ENCODE peak calls at places on chromosomes 4 and X, in seven cellular contexts. U is hepatocyte; K is CD8-positive, alpha-beta memory T cell; M is endothelial cell of umbilical vein; A is pancreas; E is uterus; J is tibial nerve. F is an unnamed sample. For H3K4me1, the result is how much of the 10 kb centered on the place peaks cover.

GRCh38 chrX:53319614-53320542 is 38.5 kb upstream of the IQSEC2 start:
- DNase-seq in U (no peak), K (no peak), M (no peak), A (no peak), E (peak), J (no peak), F (peak)

GRCh38 chrX:119062750-119063374 is 9.9 kb upstream of the CT47C1 start:
- DNase-seq in U (no peak), K (no peak), M (no peak), A (peak), E (no peak), J (no peak), F (no peak)

GRCh38 chr4:123746981-123747380 is 350.4 kb downstream of the SPRY1 start:
- DNase-seq in U (no peak), K (no peak), M (no peak), A (no peak), E (no peak), J (no peak), F (peak)

GRCh38 chr4:140168936-140169335 is 15.0 kb upstream of the MAML3 start:
- DNase-seq in U (no peak), K (no peak), M (no peak), A (no peak), E (no peak), J (no peak), F (no peak)

GRCh38 chr4:21134994-21135393 is 434.7 kb downstream of the PACRGL start:
- DNase-seq in U (peak), K (no peak), M (peak), A (no peak), E (no peak), J (no peak), F (no peak)

GRCh38 chr4:41009411-41009810 is 204.9 kb downstream of the APBB2 start:
- DNase-seq in U (no peak), K (no peak), M (peak), A (no peak), E (no peak), J (no peak), F (peak)

GRCh38 chr4:147029296-147029695 is 83.6 kb upstream of the TTC29 start:
- DNase-seq in U (no peak), K (no peak), M (no peak), A (no peak), E (no peak), J (no peak), F (no peak)

GRCh38 chr4:87982446-87982845 is 6.9 kb downstream of the SPP1 start:
- DNase-seq in U (no peak), K (no peak), M (no peak), A (no peak), E (no peak), J (no peak), F (no peak)

GRCh38 chrX:134999469-134999868 is 8.7 kb downstream of the SMIM10 start:
- DNase-seq in U (peak), K (no peak), M (peak), A (no peak), E (no peak), J (no peak), F (peak)

GRCh38 chrX:74286950-74287349 is 17.0 kb upstream of the ZCCHC13 start:
- DNase-seq in U (no peak), K (no peak), M (no peak), A (no peak), E (no peak), J (no peak), F (peak)

GRCh38 chr4:142331646-142332045 is 514.5 kb downstream of the INPP4B start:
- DNase-seq in U (no peak), K (no peak), M (no peak), A (no peak), E (no peak), J (no peak), F (peak)

GRCh38 chr4:70197842-70198241 is 2.3 kb downstream of the ODAM start:
- DNase-seq in U (peak), K (no peak), M (no peak), A (peak), E (no peak), J (no peak), F (peak)

DNA sequence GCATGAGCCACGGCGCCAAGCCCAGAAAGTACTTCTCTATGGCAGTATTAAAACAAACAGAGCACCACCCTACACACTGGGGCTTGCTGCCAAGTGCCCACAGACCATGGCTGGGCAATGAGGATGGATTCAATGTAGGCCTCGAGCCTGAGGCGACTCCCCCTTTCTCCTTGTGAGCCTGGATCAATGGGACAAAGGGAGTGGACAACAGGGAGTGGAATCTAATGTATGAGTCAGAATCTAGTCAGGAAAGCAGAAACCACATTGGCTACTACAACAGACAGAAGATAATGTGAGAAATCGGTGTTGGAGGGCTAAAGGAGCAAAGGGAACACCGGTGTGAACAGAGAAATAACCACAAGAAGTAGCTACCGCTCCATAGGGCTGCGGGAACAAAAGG is 37.7 kb upstream of the OCIAD2 start:
- DNase-seq in U (no peak), K (no peak), M (no peak), A (no peak), E (no peak), J (no peak), F (no peak)
- H3K4me1 ChIP-seq in U (under half), K (under half), M (under half), A (under half), E (under half), J (under half), F (under half)

DNA sequence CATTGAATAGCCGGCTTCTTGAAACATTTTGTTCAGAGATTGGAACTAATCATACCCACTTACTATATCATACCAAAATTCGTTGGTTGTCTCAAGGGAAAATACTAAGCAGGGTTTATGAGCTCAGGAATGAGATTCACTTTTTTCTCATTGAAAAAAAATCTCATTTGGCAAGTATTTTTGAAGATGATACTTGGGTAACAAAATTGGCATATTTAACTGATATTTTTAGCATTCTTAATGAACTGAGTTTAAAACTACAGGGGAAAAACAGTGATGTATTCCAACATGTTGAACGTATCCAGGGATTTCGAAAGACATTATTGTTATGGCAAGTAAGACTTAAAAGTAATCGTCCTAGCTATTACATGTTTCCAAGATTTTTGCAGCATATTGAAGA is 6.4 kb downstream of the FAM200B start:
- DNase-seq in U (no peak), K (no peak), M (no peak), A (no peak), E (no peak), J (no peak), F (no peak)
- H3K4me1 ChIP-seq in U (under half), K (under half), M (under half), A (under half), E (under half), J (half or more), F (half or more)

DNA sequence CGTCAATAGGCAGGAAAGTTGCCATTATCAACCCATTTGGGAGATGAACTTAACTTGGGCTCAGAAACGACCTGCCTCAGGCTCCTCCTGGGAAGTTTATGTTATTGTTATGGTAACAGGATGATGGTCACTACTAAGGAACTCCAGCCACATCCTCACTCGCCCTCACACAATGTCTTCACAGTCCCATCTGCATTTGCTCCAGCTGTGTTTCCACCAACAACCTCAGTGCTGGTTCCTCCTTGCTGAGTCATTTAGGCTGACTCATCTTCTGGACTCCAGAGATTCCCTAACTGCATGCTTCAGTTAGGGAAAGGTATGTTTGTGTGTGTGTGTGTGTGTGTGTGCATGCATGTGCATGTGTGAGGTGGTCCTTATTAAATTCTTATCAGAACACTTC is 293.4 kb upstream of the BOD1L1 start:
- DNase-seq in U (peak), K (no peak), M (peak), A (no peak), E (peak), J (peak), F (peak)
- H3K4me1 ChIP-seq in U (under half), K (under half), M (under half), A (under half), E (under half), J (under half), F (half or more)

DNA sequence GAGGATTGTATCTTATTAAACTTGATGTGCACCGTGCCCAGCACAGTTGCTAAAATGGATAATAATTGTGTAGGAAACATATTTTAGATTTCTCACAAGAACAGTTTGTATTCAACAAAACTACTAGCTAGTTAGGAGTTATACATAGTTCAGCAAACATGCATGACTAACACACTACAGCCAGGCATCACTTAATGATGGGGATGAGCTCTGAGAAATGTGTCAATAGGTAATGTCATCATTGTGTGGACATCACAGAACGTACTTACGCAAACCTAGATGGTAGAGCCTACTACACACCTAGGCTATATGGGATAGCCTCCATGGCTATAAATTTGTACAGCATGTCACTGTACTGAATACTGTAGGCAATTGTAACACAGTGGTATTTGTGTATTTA is 245.4 kb downstream of the FBXW7 start:
- DNase-seq in U (no peak), K (no peak), M (no peak), A (no peak), E (no peak), J (no peak), F (no peak)
- H3K4me1 ChIP-seq in U (under half), K (under half), M (under half), A (under half), E (under half), J (under half), F (under half)

GRCh38 chr4:89117115-89117514 is 5.8 kb downstream of the TIGD2 start:
- DNase-seq in U (no peak), K (no peak), M (no peak), A (no peak), E (no peak), J (no peak), F (no peak)
- H3K4me1 ChIP-seq in U (under half), K (under half), M (under half), A (under half), E (under half), J (under half), F (under half)

GRCh38 chrX:41095962-41096955 is 11.0 kb downstream of the USP9X start:
- DNase-seq in U (no peak), K (no peak), M (no peak), A (no peak), E (no peak), J (no peak), F (peak)
- H3K4me1 ChIP-seq in U (under half), K (half or more), M (under half), A (under half), E (under half), J (under half), F (under half)